ENCODE peak calls at places on chromosome 14, in ten cellular contexts. M, T, E, C, I, Q, Y, O, W and Z are unnamed samples.
A peak's percentile ranks its signal among the peaks of the same experiment; 100 is the strongest.

GRCh38 chr14:46279327-46279726 is 372.3 kb downstream of the RPL10L start:
- DNase-seq in M (no peak), T (no peak), E (no peak), C (no peak), I (no peak), Q (no peak), Y (no peak), O (no peak), W (no peak), Z (no peak)

GRCh38 chr14:103856105-103856504 is 8.7 kb upstream of the PPP1R13B start:
- DNase-seq in M (no peak), T (no peak), E (no peak), C (no peak), I (no peak), Q (no peak), Y (no peak), O (no peak), W (no peak), Z (no peak)

GRCh38 chr14:96484391-96484790 is 17.8 kb upstream of the PAPOLA start:
- DNase-seq in M (no peak), T (no peak), E (no peak), C (no peak), I (no peak), Q (no peak), Y (no peak), O (no peak), W (no peak), Z (no peak)

GRCh38 chr14:89921896-89922548 is 32.5 kb downstream of the EFCAB11 start:
- DNase-seq in M (peak; percentile 88), T (no peak), E (no peak), C (no peak), I (peak; percentile 7), Q (no peak), Y (peak; percentile 85), O (no peak), W (no peak), Z (peak; percentile 91)

GRCh38 chr14:44700184-44700583 is 193.1 kb upstream of the FSCB start:
- DNase-seq in M (peak; percentile 80), T (no peak), E (no peak), C (no peak), I (no peak), Q (no peak), Y (peak; percentile 22), O (no peak), W (no peak), Z (no peak)

GRCh38 chr14:95440951-95441350 is 75.5 kb downstream of the SYNE3 start:
- DNase-seq in M (no peak), T (no peak), E (no peak), C (no peak), I (no peak), Q (no peak), Y (no peak), O (no peak), W (no peak), Z (no peak)

GRCh38 chr14:53921027-53921426 is 35.6 kb downstream of the BMP4 start:
- DNase-seq in M (no peak), T (peak; percentile 25), E (no peak), C (no peak), I (no peak), Q (no peak), Y (no peak), O (no peak), W (no peak), Z (peak; percentile 76)

GRCh38 chr14:58298880-58299664 is 717 bp downstream of the ARID4A start:
- DNase-seq in M (no peak), T (no peak), E (peak; percentile 73), C (no peak), I (peak; percentile 13), Q (no peak), Y (no peak), O (peak; percentile 65), W (no peak), Z (peak; percentile 23)

GRCh38 chr14:44887596-44887955 is 74.2 kb downstream of the KLHL28 start:
- DNase-seq in M (no peak), T (no peak), E (no peak), C (no peak), I (no peak), Q (no peak), Y (no peak), O (no peak), W (no peak), Z (no peak)

GRCh38 chr14:56147980-56148901 is 30.0 kb downstream of the PELI2 start:
- DNase-seq in M (no peak), T (peak; percentile 5), E (no peak), C (no peak), I (no peak), Q (no peak), Y (no peak), O (no peak), W (no peak), Z (no peak)

GRCh38 chr14:63773504-63773903 is 45.6 kb upstream of the SGPP1 start:
- DNase-seq in M (no peak), T (no peak), E (no peak), C (no peak), I (peak; percentile 33), Q (no peak), Y (no peak), O (no peak), W (no peak), Z (peak; percentile 82)

GRCh38 chr14:96245710-96246534 is 10.1 kb upstream of the BDKRB1 start:
- DNase-seq in M (peak; percentile 75), T (no peak), E (no peak), C (no peak), I (peak; percentile 21), Q (no peak), Y (peak; percentile 27), O (no peak), W (no peak), Z (peak; percentile 63)

GRCh38 chr14:65167072-65167645 is 64.8 kb upstream of the MAX start:
- DNase-seq in M (no peak), T (no peak), E (no peak), C (no peak), I (no peak), Q (no peak), Y (no peak), O (no peak), W (no peak), Z (no peak)

GRCh38 chr14:103724116-103724515 is 8.5 kb downstream of the ZFYVE21 start:
- DNase-seq in M (peak; percentile 66), T (peak; percentile 24), E (no peak), C (no peak), I (no peak), Q (no peak), Y (no peak), O (peak; percentile 88), W (no peak), Z (no peak)

GRCh38 chr14:101723061-101723595 is 38.4 kb upstream of the PPP2R5C start:
- DNase-seq in M (no peak), T (no peak), E (no peak), C (no peak), I (no peak), Q (no peak), Y (no peak), O (no peak), W (no peak), Z (no peak)

GRCh38 chr14:103144085-103144484 is 20.8 kb downstream of the TNFAIP2 start:
- DNase-seq in M (peak; percentile 43), T (peak; percentile 66), E (no peak), C (no peak), I (peak; percentile 17), Q (no peak), Y (no peak), O (no peak), W (no peak), Z (peak; percentile 70)

GRCh38 chr14:103562385-103563088 is at the start of the genes BAG5 and COA8:
- DNase-seq in M (peak; percentile 93), T (peak; percentile 76), E (peak; percentile 99), C (peak; percentile 69), I (peak; percentile 87), Q (peak; percentile 79), Y (no peak), O (peak; percentile 93), W (peak; percentile 95), Z (peak; percentile 86)

GRCh38 chr14:36834293-36834692 is 172.6 kb downstream of the PAX9 start:
- DNase-seq in M (no peak), T (no peak), E (no peak), C (no peak), I (no peak), Q (no peak), Y (no peak), O (no peak), W (no peak), Z (no peak)